ENCODE peak calls at places on chromosome X, in ten cellular contexts. P is cardiac fibroblast; T is mucosa of gallbladder; J is Daoy; R is H7; C is AG08395; N is kidney tubule cell; K is endothelial cell; D is CD8-positive, alpha-beta T cell; Q is hepatocyte. V is an unnamed sample.

GRCh38 chrX:151393514-151393913 is 3.5 kb upstream of the VMA21 start:
- DNase-seq in J (peak), T (no peak), R (peak), D (peak), N (no peak), P (no peak), K (no peak), C (no peak), Q (no peak), V (peak)

GRCh38 chrX:110671068-110671803 is 124.4 kb downstream of the CHRDL1 start:
- DNase-seq in C (no peak), Q (no peak), K (no peak), N (peak), P (no peak), D (no peak), J (no peak), R (no peak), T (no peak), V (no peak)

GRCh38 chrX:135740683-135741149 is 27.3 kb downstream of the CT45A3 start:
- DNase-seq in C (no peak), D (peak), Q (no peak), P (no peak), K (peak), T (no peak), J (peak), N (peak), R (peak), V (no peak)

GRCh38 chrX:150897371-150898319 is 823 bp downstream of the CD99L2 start:
- DNase-seq in D (no peak), N (peak), J (peak), K (peak), C (no peak), T (no peak), Q (peak), P (peak), R (peak), V (peak)

GRCh38 chrX:15221321-15221720 is 48.6 kb downstream of the ASB9 start:
- DNase-seq in J (no peak), P (no peak), T (no peak), N (peak), R (no peak), D (no peak), Q (no peak), K (no peak), C (peak), V (no peak)

GRCh38 chrX:3326721-3327120 is 19.7 kb downstream of the MXRA5 start:
- DNase-seq in R (no peak), T (no peak), Q (no peak), N (no peak), K (no peak), J (no peak), P (no peak), C (peak), D (no peak), V (no peak)

GRCh38 chrX:104255465-104255864 is 732 bp upstream of the ESX1 start:
- DNase-seq in C (no peak), Q (no peak), T (no peak), N (no peak), D (no peak), J (no peak), P (no peak), R (no peak), K (no peak), V (no peak)

GRCh38 chrX:103513476-103514108 is 5.7 kb downstream of the RAB40A start:
- DNase-seq in C (no peak), N (no peak), K (no peak), J (no peak), T (no peak), Q (peak), P (peak), D (no peak), R (no peak), V (no peak)

GRCh38 chrX:123274796-123275195 is 90.7 kb downstream of the GRIA3 start:
- DNase-seq in Q (no peak), N (no peak), T (no peak), K (no peak), J (no peak), C (no peak), R (no peak), P (no peak), D (no peak), V (no peak)

GRCh38 chrX:82813671-82814078 is 694.4 kb upstream of the POU3F4 start:
- DNase-seq in J (no peak), K (no peak), P (peak), N (peak), D (no peak), R (no peak), Q (peak), T (no peak), C (peak), V (no peak)

GRCh38 chrX:53481093-53481492 is 46.9 kb upstream of the HSD17B10 start:
- DNase-seq in T (no peak), K (peak), C (no peak), P (no peak), N (no peak), D (no peak), J (peak), R (no peak), Q (no peak), V (no peak)

GRCh38 chrX:19342331-19342906 is 1.3 kb upstream of the PDHA1 start:
- DNase-seq in Q (peak), C (no peak), J (no peak), D (no peak), N (peak), T (no peak), P (peak), K (no peak), R (no peak), V (no peak)

GRCh38 chrX:123153846-123154335 is 30.2 kb upstream of the GRIA3 start:
- DNase-seq in N (no peak), D (no peak), T (no peak), P (no peak), R (no peak), Q (peak), C (no peak), K (no peak), J (no peak), V (no peak)

GRCh38 chrX:506341-506740 is 119.6 kb upstream of the PPP2R3B start:
- DNase-seq in R (no peak), N (no peak), C (no peak), J (peak), Q (no peak), P (no peak), K (no peak), D (no peak), T (no peak), V (no peak)

GRCh38 chrX:124343016-124343415 is 3.3 kb upstream of the SH2D1A start:
- DNase-seq in R (no peak), N (no peak), K (no peak), J (no peak), Q (no peak), D (no peak), P (no peak), T (no peak), C (no peak), V (no peak)

GRCh38 chrX:153334654-153335295 is 822 bp downstream of the ZNF275 start:
- DNase-seq in N (no peak), P (no peak), R (no peak), J (no peak), D (no peak), C (no peak), T (no peak), Q (no peak), K (no peak), V (no peak)

GRCh38 chrX:29947225-29947624 is 268.1 kb upstream of the MAGEB2 start:
- DNase-seq in R (no peak), J (no peak), Q (no peak), K (no peak), D (no peak), C (no peak), N (no peak), T (no peak), P (no peak), V (no peak)

V was measured in occipital lobe.